ENCODE peak calls at places on chromosome 2, in seven cellular contexts. H is HCT116, D is IMR-90, K is testis, B is gastrocnemius medialis, J is GM12892, U is spleen. M is an unnamed sample.

GRCh38 chr2:199463000-199463692 is 5.4 kb upstream of the SATB2 start:
- DNase-seq in H (no peak), D (peak; percentile 47), K (peak; percentile 79), B (no peak), J (no peak), U (peak; percentile 91), M (no peak)

GRCh38 chr2:49403722-49404507 is 249.6 kb upstream of the FSHR start:
- DNase-seq in H (no peak), D (no peak), K (no peak), B (no peak), J (no peak), U (no peak), M (no peak)

GRCh38 chr2:128286905-128287779 is 31.5 kb downstream of the HS6ST1 start:
- DNase-seq in H (no peak), D (no peak), K (no peak), B (no peak), J (no peak), U (peak; percentile 70), M (no peak)

GRCh38 chr2:144320491-144320890 is 199.4 kb downstream of the ZEB2 start:
- DNase-seq in H (no peak), D (peak; percentile 28), K (no peak), B (peak; percentile 10), J (no peak), U (peak; percentile 73), M (no peak)

GRCh38 chr2:237438082-237438925 is 24.3 kb upstream of the COL6A3 start:
- DNase-seq in H (no peak), D (no peak), K (no peak), B (no peak), J (no peak), U (no peak), M (peak; percentile 39)

GRCh38 chr2:208556954-208557601 is 150.5 kb downstream of the PTH2R start:
- DNase-seq in H (no peak), D (no peak), K (no peak), B (no peak), J (no peak), U (no peak), M (no peak)

GRCh38 chr2:216791303-216791702 is 68.6 kb downstream of the TNP1 start:
- DNase-seq in H (no peak), D (no peak), K (no peak), B (no peak), J (no peak), U (no peak), M (no peak)

GRCh38 chr2:11835403-11835802 is 89.0 kb downstream of the LPIN1 start:
- DNase-seq in H (no peak), D (no peak), K (no peak), B (no peak), J (no peak), U (no peak), M (no peak)

GRCh38 chr2:120175000-120175581 is 48.1 kb downstream of the TMEM185B start:
- DNase-seq in H (peak; percentile 28), D (peak; percentile 79), K (peak; percentile 42), B (no peak), J (no peak), U (no peak), M (no peak)

GRCh38 chr2:239089884-239090283 is 242.0 kb downstream of the TWIST2 start:
- DNase-seq in H (no peak), D (no peak), K (no peak), B (no peak), J (no peak), U (no peak), M (no peak)

GRCh38 chr2:233439191-233439590 is 84.9 kb downstream of the DGKD start:
- DNase-seq in H (no peak), D (no peak), K (peak; percentile 89), B (no peak), J (no peak), U (peak; percentile 56), M (no peak)

GRCh38 chr2:30224147-30224546 is 7.2 kb upstream of the LBH start:
- DNase-seq in H (no peak), D (no peak), K (no peak), B (no peak), J (no peak), U (no peak), M (no peak)

GRCh38 chr2:105789745-105790466 is 45.2 kb downstream of the NCK2 start:
- DNase-seq in H (no peak), D (peak; percentile 74), K (peak; percentile 60), B (peak; percentile 78), J (peak; percentile 35), U (no peak), M (no peak)

GRCh38 chr2:105788670-105789290 is 44.1 kb downstream of the NCK2 start:
- DNase-seq in H (no peak), D (peak; percentile 53), K (no peak), B (no peak), J (no peak), U (no peak), M (no peak)

GRCh38 chr2:105792561-105792960 is 47.8 kb downstream of the NCK2 start:
- DNase-seq in H (no peak), D (no peak), K (no peak), B (no peak), J (no peak), U (no peak), M (no peak)

GRCh38 chr2:105791229-105791628 is 46.5 kb downstream of the NCK2 start:
- DNase-seq in H (no peak), D (no peak), K (no peak), B (no peak), J (no peak), U (no peak), M (no peak)

DNA sequence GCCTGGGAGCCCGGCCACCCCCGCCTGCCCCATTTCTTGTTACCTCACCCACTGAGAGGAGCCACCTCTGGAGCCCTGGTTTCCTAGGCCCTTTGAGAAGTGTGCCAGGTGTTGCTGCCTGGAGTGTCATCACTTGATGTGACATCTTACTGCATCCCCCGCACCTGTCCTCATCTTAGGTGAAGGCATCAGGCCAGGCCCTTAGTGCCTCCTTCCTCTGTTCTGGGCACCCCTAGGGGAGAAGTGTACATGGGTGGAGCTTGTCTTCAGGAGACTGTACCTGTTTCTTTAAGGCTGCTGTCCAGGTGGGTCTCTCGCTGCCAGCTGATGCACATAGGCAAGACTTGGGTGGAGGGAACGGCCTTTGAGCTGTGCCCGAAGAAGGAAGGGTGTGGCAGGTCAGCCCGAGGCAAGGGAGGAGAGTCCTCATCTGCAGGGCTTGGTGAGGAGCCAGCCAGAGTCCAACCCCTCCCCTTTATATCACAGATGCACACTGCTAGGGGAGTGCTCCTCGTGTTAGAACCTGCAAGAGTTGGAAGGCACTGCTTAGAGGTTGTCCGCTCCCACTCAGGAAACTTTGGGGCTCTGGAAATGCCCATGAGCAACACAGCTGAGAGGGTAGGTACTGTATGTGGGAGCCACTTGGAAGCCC is 45.9 kb downstream of the NCK2 start:
- DNase-seq in H (no peak), D (no peak), K (no peak), B (no peak), J (no peak), U (no peak), M (no peak)
- TF ChIP-seq POLR2A in H (no peak), D (no peak), K (no peak), B (no peak), J (no peak), U (no peak), M (no peak)

DNA sequence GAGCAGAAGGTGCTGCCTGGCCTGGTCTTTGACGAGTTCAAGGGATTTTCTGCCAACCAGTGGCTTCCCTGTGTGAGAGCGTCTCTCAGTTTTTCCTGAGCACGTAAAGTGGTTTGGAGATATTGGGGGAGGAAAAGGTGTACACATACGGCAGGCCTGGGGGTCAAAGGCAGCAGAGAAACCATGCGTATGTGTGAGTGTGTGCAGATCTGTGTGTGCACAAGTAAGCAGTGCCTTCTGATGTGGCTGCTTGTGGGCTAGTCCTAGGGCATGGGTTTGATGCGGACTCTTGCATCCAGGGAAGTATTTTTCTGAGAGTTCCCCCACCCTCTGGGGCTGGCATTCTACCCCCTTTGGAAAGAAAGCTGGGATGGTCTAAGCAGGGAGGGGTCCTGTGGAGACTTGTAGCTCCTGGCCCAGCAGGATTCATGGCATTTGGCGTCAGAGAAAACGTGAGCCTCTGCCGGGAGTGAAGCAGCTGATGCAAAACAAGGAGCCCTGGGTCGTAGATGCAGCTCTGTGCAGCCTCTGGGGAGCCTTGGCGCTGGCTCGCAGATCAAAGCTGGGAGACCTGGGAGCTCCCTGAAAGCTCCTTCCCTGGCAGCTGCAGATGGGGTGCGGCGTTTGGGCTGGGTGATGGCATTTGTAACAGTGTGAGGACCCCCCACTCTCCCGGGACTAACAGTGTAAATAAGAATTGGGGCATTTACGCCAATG is 148.2 kb downstream of the KLHL29 start:
- DNase-seq in H (no peak), D (no peak), K (no peak), B (no peak), J (no peak), U (no peak), M (no peak)
- TF ChIP-seq POLR2A in H (no peak), D (no peak), K (no peak), B (no peak), J (no peak), U (no peak), M (no peak)

DNA sequence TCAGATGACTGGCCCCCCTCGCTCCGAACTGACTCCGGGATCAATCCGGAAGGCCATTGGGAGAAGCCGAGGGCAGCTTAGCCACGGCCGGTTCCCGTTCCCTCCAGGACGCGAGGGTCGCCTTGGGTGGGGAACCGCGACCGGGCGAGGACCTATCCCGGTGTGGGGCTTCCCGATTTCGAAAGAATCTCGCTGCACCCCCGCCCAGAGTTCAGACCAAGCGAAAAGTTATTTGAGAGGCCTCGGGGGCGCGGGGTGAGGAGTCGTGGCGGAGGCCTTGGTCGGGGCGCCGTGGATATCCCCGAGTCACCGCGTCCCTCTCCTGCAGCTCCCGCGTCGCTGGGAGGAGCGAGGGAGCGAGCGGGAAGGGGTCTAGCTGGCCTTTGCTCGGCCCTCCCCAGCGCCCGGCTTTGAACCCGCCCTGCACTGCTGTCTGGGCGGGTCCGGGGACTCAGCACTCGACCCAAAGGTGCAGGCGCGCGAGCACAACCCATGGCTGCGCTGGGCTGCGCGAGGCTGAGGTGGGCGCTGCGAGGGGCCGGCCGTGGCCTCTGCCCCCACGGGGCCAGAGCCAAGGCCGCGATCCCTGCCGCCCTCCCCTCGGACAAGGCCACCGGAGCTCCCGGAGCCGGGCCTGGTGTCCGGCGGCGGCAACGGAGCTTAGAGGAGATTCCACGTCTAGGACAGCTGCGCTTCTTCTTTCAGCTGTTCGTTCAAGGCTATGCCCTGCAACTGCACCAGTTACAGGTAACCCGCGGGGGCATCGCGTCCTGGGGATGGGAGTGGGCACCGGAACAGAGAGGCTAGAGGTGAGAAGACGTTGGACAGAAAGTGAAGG is at the start of gene CYP27A1:
- DNase-seq in H (no peak), D (no peak), K (peak; percentile 65), B (peak; percentile 24), J (peak; percentile 24), U (peak; percentile 75), M (peak; percentile 58)
- TF ChIP-seq POLR2A in H (no peak), D (no peak), K (no peak), B (peak; percentile 29), J (no peak), U (no peak), M (peak; percentile 18)

GRCh38 chr2:64202206-64202864 is 58.1 kb upstream of the PELI1 start:
- DNase-seq in H (no peak), D (peak; percentile 83), K (no peak), B (no peak), J (no peak), U (no peak), M (no peak)

GRCh38 chr2:64205415-64205814 is 61.2 kb upstream of the PELI1 start:
- DNase-seq in H (no peak), D (no peak), K (no peak), B (no peak), J (no peak), U (no peak), M (no peak)

GRCh38 chr2:64204716-64205115 is 60.5 kb upstream of the PELI1 start:
- DNase-seq in H (no peak), D (no peak), K (no peak), B (no peak), J (no peak), U (no peak), M (no peak)

GRCh38 chr2:64203131-64204005 is 59.1 kb upstream of the PELI1 start:
- DNase-seq in H (no peak), D (peak; percentile 59), K (no peak), B (no peak), J (no peak), U (no peak), M (no peak)

GRCh38 chr2:64204006-64204632 is 59.9 kb upstream of the PELI1 start:
- DNase-seq in H (no peak), D (peak; percentile 62), K (peak; percentile 34), B (no peak), J (no peak), U (peak; percentile 85), M (no peak)
- TF ChIP-seq POLR2A in H (no peak), D (no peak), K (no peak), B (no peak), J (peak; percentile 63), U (no peak), M (no peak)